ENCODE peak calls at places on chromosomes 4 and X, in eight cellular contexts. One of them, this sample, is unnamed.

GRCh38 chr4:174521800-174522182 is 497 bp downstream of the HPGD start:
- DNase-seq in progenitor cell of endocrine pancreas: no peak
- DNase-seq in AG20443: no peak
- DNase-seq in stimulated activated CD4-positive, alpha-beta T cell treated with anti-CD3 and anti-CD28 coated beads, Interleukin-15, amount 100 ng/mL, for 1 hour: no peak
- DNase-seq in endothelial cell: peak; percentile 7
- DNase-seq in pancreas: no peak
- DNase-seq in H9: peak; percentile 35
- DNase-seq in nucleus accumbens: no peak
- DNase-seq in this sample: no peak

GRCh38 chrX:46324166-46324565 is 221.1 kb downstream of the ZNF674 start:
- DNase-seq in nucleus accumbens: no peak
- DNase-seq in H9: no peak
- DNase-seq in AG20443: no peak
- DNase-seq in pancreas: no peak
- DNase-seq in stimulated activated CD4-positive, alpha-beta T cell treated with anti-CD3 and anti-CD28 coated beads, Interleukin-15, amount 100 ng/mL, for 1 hour: no peak
- DNase-seq in progenitor cell of endocrine pancreas: no peak
- DNase-seq in endothelial cell: no peak
- DNase-seq in this sample: no peak

GRCh38 chr4:150297861-150298474 is 219.7 kb downstream of the DCLK2 start:
- DNase-seq in H9: no peak
- DNase-seq in nucleus accumbens: no peak
- DNase-seq in AG20443: peak; percentile 13
- DNase-seq in stimulated activated CD4-positive, alpha-beta T cell treated with anti-CD3 and anti-CD28 coated beads, Interleukin-15, amount 100 ng/mL, for 1 hour: no peak
- DNase-seq in pancreas: no peak
- DNase-seq in endothelial cell: peak; percentile 42
- DNase-seq in progenitor cell of endocrine pancreas: no peak
- DNase-seq in this sample: no peak

GRCh38 chrX:23699636-23700194 is 32.4 kb downstream of the PRDX4 start:
- DNase-seq in H9: peak; percentile 84
- DNase-seq in pancreas: no peak
- DNase-seq in nucleus accumbens: no peak
- DNase-seq in progenitor cell of endocrine pancreas: no peak
- DNase-seq in stimulated activated CD4-positive, alpha-beta T cell treated with anti-CD3 and anti-CD28 coated beads, Interleukin-15, amount 100 ng/mL, for 1 hour: no peak
- DNase-seq in AG20443: no peak
- DNase-seq in endothelial cell: peak; percentile 3
- DNase-seq in this sample: no peak

GRCh38 chr4:14280567-14280966 is 653.0 kb upstream of the BOD1L1 start:
- DNase-seq in endothelial cell: no peak
- DNase-seq in progenitor cell of endocrine pancreas: no peak
- DNase-seq in pancreas: no peak
- DNase-seq in AG20443: no peak
- DNase-seq in nucleus accumbens: no peak
- DNase-seq in stimulated activated CD4-positive, alpha-beta T cell treated with anti-CD3 and anti-CD28 coated beads, Interleukin-15, amount 100 ng/mL, for 1 hour: no peak
- DNase-seq in H9: no peak
- DNase-seq in this sample: no peak

GRCh38 chr4:179130122-179130714 is 1688.0 kb upstream of the AGA start:
- DNase-seq in stimulated activated CD4-positive, alpha-beta T cell treated with anti-CD3 and anti-CD28 coated beads, Interleukin-15, amount 100 ng/mL, for 1 hour: no peak
- DNase-seq in H9: no peak
- DNase-seq in nucleus accumbens: no peak
- DNase-seq in progenitor cell of endocrine pancreas: no peak
- DNase-seq in endothelial cell: no peak
- DNase-seq in pancreas: no peak
- DNase-seq in AG20443: no peak
- DNase-seq in this sample: no peak

GRCh38 chrX:153495362-153495751 is 577 bp downstream of the BGN start:
- DNase-seq in progenitor cell of endocrine pancreas: no peak
- DNase-seq in pancreas: no peak
- DNase-seq in stimulated activated CD4-positive, alpha-beta T cell treated with anti-CD3 and anti-CD28 coated beads, Interleukin-15, amount 100 ng/mL, for 1 hour: no peak
- DNase-seq in AG20443: peak; percentile 55
- DNase-seq in H9: no peak
- DNase-seq in nucleus accumbens: no peak
- DNase-seq in endothelial cell: no peak
- DNase-seq in this sample: no peak

GRCh38 chrX:15631637-15632036 is 30.9 kb upstream of the ACE2 start:
- DNase-seq in progenitor cell of endocrine pancreas: no peak
- DNase-seq in endothelial cell: no peak
- DNase-seq in H9: no peak
- DNase-seq in nucleus accumbens: no peak
- DNase-seq in stimulated activated CD4-positive, alpha-beta T cell treated with anti-CD3 and anti-CD28 coated beads, Interleukin-15, amount 100 ng/mL, for 1 hour: no peak
- DNase-seq in AG20443: no peak
- DNase-seq in pancreas: no peak
- DNase-seq in this sample: no peak

GRCh38 chr4:80185787-80186548 is 11.3 kb upstream of the PRDM8 start:
- DNase-seq in H9: no peak
- DNase-seq in stimulated activated CD4-positive, alpha-beta T cell treated with anti-CD3 and anti-CD28 coated beads, Interleukin-15, amount 100 ng/mL, for 1 hour: no peak
- DNase-seq in endothelial cell: peak; percentile 38
- DNase-seq in pancreas: no peak
- DNase-seq in nucleus accumbens: no peak
- DNase-seq in progenitor cell of endocrine pancreas: no peak
- DNase-seq in AG20443: no peak
- DNase-seq in this sample: no peak

This sample was measured in type B pancreatic cell.